ENCODE peak calls at places on chromosomes 7 and 10, in ten cellular contexts. T is IMR-90, M is endothelial cell of umbilical vein, K is stomach, Z is HepG2, G is esophagus squamous epithelium, A is sigmoid colon, Y is K562, X is Peyer's patch, F is A549. D is an unnamed sample.

GRCh38 chr10:59801171-59801570 is 47.9 kb upstream of the MRLN start:
- DNase-seq in K (no peak), T (no peak), F (no peak), G (no peak), M (no peak), A (no peak), Y (no peak), X (no peak), Z (no peak), D (no peak)

GRCh38 chr7:133910761-133911160 is 216.4 kb upstream of the LRGUK start:
- DNase-seq in A (no peak), K (no peak), G (no peak), T (no peak), Z (no peak), Y (no peak), M (no peak), X (no peak), F (no peak), D (no peak)

GRCh38 chr10:28906011-28906411 is 228.7 kb downstream of the BAMBI start:
- DNase-seq in Z (no peak), M (no peak), F (no peak), G (no peak), K (no peak), T (no peak), A (no peak), Y (no peak), X (no peak), D (no peak)

GRCh38 chr7:77199008-77199966 is at the start of gene FGL2:
- DNase-seq in A (peak), Y (no peak), K (peak), F (no peak), Z (no peak), M (no peak), G (no peak), T (peak), X (peak), D (peak)

GRCh38 chr7:114416089-114416990 is 1.7 kb downstream of the FOXP2 start:
- DNase-seq in F (no peak), Z (no peak), K (no peak), A (no peak), T (peak), Y (no peak), X (no peak), M (no peak), G (no peak), D (no peak)

GRCh38 chr7:29806131-29806792 is at the start of gene WIPF3:
- DNase-seq in M (peak), Y (peak), X (peak), F (peak), K (peak), A (no peak), T (no peak), Z (no peak), G (no peak), D (peak)

GRCh38 chr7:74334026-74334425 is 44.8 kb downstream of the CLIP2 start:
- DNase-seq in A (no peak), Z (no peak), K (no peak), Y (no peak), M (no peak), G (no peak), T (peak), X (no peak), F (no peak), D (peak)

GRCh38 chr7:81691199-81691821 is 78.5 kb downstream of the HGF start:
- DNase-seq in Y (no peak), F (no peak), G (no peak), M (peak), K (no peak), T (peak), X (no peak), Z (no peak), A (no peak), D (no peak)

GRCh38 chr7:34756025-34756437 is 98.0 kb downstream of the NPSR1 start:
- DNase-seq in Z (peak), G (no peak), X (no peak), T (no peak), K (no peak), A (no peak), F (no peak), M (no peak), Y (no peak), D (no peak)

GRCh38 chr10:116671274-116671926 is 50.6 kb downstream of the PNLIPRP2 start:
- DNase-seq in Z (no peak), G (no peak), K (no peak), Y (no peak), T (peak), X (no peak), M (no peak), F (no peak), A (no peak), D (no peak)

GRCh38 chr7:121546632-121547340 is 150.7 kb upstream of the FAM3C start:
- DNase-seq in Y (no peak), A (no peak), Z (no peak), G (no peak), T (no peak), F (no peak), X (no peak), M (no peak), K (no peak), D (no peak)

GRCh38 chr7:54839538-54840213 is 80.7 kb upstream of the SEC61G start:
- DNase-seq in Z (peak), F (peak), A (peak), M (peak), T (peak), Y (no peak), X (peak), G (no peak), K (peak), D (peak)

GRCh38 chr7:54838540-54838925 is 79.5 kb upstream of the SEC61G start:
- DNase-seq in G (no peak), F (no peak), X (no peak), A (no peak), T (no peak), Y (no peak), Z (no peak), M (no peak), K (no peak), D (no peak)

GRCh38 chr7:54841772-54842707 is 83.0 kb upstream of the SEC61G start:
- DNase-seq in G (no peak), X (peak), M (peak), T (peak), K (no peak), A (no peak), Z (peak), F (no peak), Y (no peak), D (no peak)

GRCh38 chr7:54837167-54837566 is 78.2 kb upstream of the SEC61G start:
- DNase-seq in K (no peak), F (no peak), Z (no peak), A (no peak), G (no peak), M (no peak), T (no peak), Y (no peak), X (no peak), D (no peak)

GRCh38 chr7:54837761-54838539 is 78.9 kb upstream of the SEC61G start:
- DNase-seq in F (no peak), K (no peak), A (no peak), M (no peak), Y (no peak), T (no peak), X (no peak), Z (no peak), G (no peak), D (no peak)
- H3K27ac ChIP-seq in F (peak), K (no peak), A (no peak), M (no peak), Y (no peak), T (no peak), X (no peak), Z (no peak), G (peak), D (no peak)

DNA sequence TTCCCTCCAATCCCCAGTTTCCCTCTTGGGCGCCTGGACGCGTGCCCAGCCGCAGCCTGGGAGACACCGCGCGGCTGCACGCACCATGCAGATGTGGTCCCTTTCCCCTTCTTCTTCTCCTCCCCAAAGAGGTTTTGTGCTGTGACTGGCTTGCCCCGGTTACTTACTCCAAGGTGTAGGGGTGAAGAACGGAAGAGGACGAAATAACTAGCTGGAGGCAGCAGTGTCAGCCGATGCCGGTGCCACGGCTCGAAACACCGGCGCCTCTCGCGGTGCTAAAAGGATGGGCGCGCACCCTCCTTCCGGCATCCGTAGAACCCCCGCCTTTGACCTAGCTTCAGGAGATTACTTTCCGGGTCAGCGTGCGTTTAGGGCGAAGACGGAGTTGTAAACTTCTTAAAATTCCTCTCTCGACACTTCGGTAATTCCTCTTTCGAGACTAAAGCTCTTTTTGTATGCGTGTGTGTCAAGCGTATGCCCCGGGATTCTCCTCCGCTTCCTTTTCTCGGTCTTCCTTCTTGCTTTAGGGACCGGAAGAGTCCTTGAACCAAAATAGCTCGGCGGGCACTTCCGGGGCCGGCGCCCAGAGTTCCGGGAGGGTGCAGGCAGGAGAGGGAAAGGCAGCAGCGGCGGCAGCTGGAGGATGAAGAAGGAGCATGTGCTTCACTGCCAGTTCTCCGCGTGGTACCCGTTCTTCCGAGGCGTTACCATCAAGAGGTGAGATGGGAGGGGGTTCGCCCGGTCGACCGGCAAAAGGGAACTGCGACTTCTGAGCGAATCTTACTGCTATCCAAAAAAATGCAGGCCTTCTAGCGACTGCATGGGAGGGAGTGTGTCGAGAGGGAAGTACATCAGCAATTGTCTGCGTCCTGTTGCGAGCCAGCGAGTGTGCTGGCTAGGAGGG is at the start of the genes CDC123 and NUDT5:
- DNase-seq in Y (peak), Z (peak), G (peak), A (peak), T (peak), K (peak), M (peak), X (peak), F (peak), D (peak)
- TF ChIP-seq POLR2A in Y (peak), Z (peak), G (no peak), A (no peak), T (no peak), K (no peak), M (no peak), X (no peak), F (peak), D (peak)

GRCh38 chr7:135957627-135958026 is 19.5 kb downstream of the MTPN start:
- DNase-seq in Y (no peak), X (no peak), F (no peak), T (no peak), K (no peak), M (no peak), Z (no peak), G (no peak), A (no peak), D (no peak)
- TF ChIP-seq CTCF in Y (no peak), X (no peak), F (no peak), T (no peak), K (no peak), M (no peak), Z (no peak), G (no peak), A (no peak), D (no peak)

GRCh38 chr7:664402-664775 is 62.1 kb upstream of the DNAAF5 start:
- DNase-seq in M (no peak), Y (no peak), A (peak), X (no peak), Z (no peak), F (no peak), G (no peak), K (no peak), T (no peak), D (no peak)

GRCh38 chr7:665751-666453 is 60.6 kb upstream of the DNAAF5 start:
- DNase-seq in G (no peak), K (no peak), A (peak), T (no peak), F (no peak), Z (no peak), M (no peak), Y (no peak), X (no peak), D (peak)

GRCh38 chr7:665251-665650 is 61.2 kb upstream of the DNAAF5 start:
- DNase-seq in G (no peak), A (peak), M (no peak), Z (peak), Y (no peak), F (no peak), X (no peak), K (no peak), T (peak), D (no peak)

GRCh38 chr7:668139-668871 is 58.2 kb upstream of the DNAAF5 start:
- DNase-seq in Z (no peak), X (no peak), G (no peak), A (peak), F (no peak), M (peak), K (no peak), Y (no peak), T (peak), D (no peak)

DNA sequence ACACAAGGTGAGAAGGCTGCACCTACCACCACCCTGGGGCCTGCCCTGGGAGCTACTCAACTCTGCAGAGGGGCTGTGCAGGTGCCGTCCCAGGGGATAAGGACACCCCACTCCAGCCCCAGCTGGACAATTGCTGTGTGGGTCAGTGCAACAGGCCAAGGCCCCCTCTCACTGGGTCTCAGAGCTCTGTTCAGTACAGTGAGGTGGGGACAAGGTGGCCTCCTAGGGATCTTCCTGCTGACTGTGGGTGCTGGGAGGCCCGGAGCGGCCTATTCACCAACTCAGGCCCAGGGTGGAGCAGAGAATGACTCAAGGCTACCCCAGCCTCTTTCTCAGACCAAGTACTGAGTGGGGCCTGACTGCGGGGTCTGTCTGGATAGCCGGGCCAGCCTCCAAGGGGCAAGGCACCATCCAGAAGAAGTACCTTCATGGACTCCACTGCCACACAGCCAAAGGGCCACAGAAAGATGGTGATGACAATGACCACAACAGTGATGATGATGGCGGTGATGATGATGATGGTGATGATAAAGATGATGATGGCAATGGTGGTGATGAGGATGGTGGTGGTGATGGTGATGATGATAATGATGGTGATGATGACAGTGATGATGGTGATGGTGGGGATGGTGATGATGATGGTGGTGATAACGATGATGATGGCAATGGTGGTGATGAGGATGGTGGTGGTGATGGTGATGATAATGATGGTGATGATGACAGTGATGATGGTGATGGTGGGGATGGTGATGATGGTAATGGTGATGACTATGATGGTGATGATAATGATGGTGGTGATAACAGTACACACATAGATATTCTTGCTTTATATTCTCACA is 59.8 kb upstream of the DNAAF5 start:
- DNase-seq in M (no peak), T (no peak), X (no peak), Z (no peak), F (no peak), Y (no peak), K (no peak), A (peak), G (no peak), D (no peak)
- H3K27ac ChIP-seq in M (no peak), T (no peak), X (no peak), Z (no peak), F (no peak), Y (no peak), K (no peak), A (peak), G (peak), D (peak)

DNA sequence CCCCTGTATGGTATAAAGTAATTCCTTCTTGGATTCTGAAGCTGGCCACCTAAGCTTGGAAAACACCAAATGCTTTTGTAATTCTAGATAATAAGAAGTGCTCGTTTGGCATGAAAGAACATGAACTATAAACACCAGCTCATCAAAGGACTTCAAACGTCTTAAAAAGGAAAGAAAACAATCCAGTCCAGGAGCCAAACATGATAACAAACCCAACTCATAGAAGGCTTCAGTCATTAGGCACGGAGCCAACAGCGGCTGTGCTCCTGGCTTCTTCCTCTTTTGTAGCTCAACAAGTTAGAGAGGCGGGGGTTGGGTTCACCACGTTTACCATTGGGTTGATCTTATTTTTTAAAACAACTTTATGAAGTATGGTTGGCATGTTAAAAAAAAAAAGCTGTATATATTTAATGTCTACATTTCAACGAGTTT is 56.4 kb upstream of the ECHDC3 start:
- DNase-seq in G (peak), Z (peak), A (peak), Y (peak), T (peak), K (peak), X (peak), M (peak), F (no peak), D (peak)
- TF ChIP-seq POLR2A in G (no peak), Z (no peak), A (no peak), Y (no peak), T (no peak), K (no peak), X (no peak), M (peak), F (no peak), D (no peak)

GRCh38 chr7:139397192-139397591 is 37.5 kb downstream of the LUC7L2 start:
- DNase-seq in G (no peak), A (no peak), Z (no peak), K (no peak), Y (no peak), M (no peak), T (no peak), X (no peak), F (no peak), D (no peak)
- TF ChIP-seq CTCF in G (no peak), A (no peak), Z (no peak), K (no peak), Y (no peak), M (no peak), T (no peak), X (no peak), F (no peak), D (no peak)

GRCh38 chr7:75993689-75994387 is 557 bp downstream of the TMEM120A start:
- DNase-seq in G (no peak), T (peak), A (peak), Z (peak), F (peak), X (peak), K (peak), M (peak), Y (peak), D (peak)

GRCh38 chr7:75995996-75996395 is 1.6 kb upstream of the TMEM120A start:
- DNase-seq in G (no peak), T (no peak), K (no peak), M (no peak), Z (no peak), X (no peak), F (no peak), A (peak), Y (no peak), D (no peak)

GRCh38 chr7:75996476-75996875 is 2.1 kb upstream of the TMEM120A start:
- DNase-seq in M (no peak), K (no peak), A (peak), Y (no peak), Z (no peak), G (no peak), T (no peak), X (no peak), F (no peak), D (no peak)

GRCh38 chr7:75995052-75995471 is 667 bp upstream of the TMEM120A start:
- DNase-seq in K (no peak), T (no peak), G (no peak), A (no peak), Y (no peak), M (no peak), Z (no peak), F (no peak), X (no peak), D (no peak)

GRCh38 chr7:75994388-75995051 is at the start of gene TMEM120A:
- DNase-seq in G (peak), F (peak), K (peak), Z (peak), M (peak), A (peak), T (peak), Y (peak), X (peak), D (peak)
- H3K27ac ChIP-seq in G (peak), F (peak), K (peak), Z (peak), M (peak), A (peak), T (peak), Y (peak), X (peak), D (peak)